ENCODE peak calls at places on chromosome 17, in ten cellular contexts. One of them, this sample, is unnamed.

GRCh38 chr17:77905766-77906165 is 52.7 kb upstream of the TNRC6C start:
- DNase-seq in left colon: no peak
- DNase-seq in lower lobe of right lung: no peak
- DNase-seq in activated CD4-positive, CD25-positive, alpha-beta regulatory T cell treated with anti-CD3 and anti-CD28 coated beads, Interleukin-2, amount 50 U/mL, for 16 hours: no peak
- DNase-seq in Jurkat, Clone E6-1: no peak
- DNase-seq in EL: no peak
- DNase-seq in CD4-positive, CD25-positive, alpha-beta regulatory T cell: no peak
- DNase-seq in stimulated activated CD8-positive, alpha-beta memory T cell treated with anti-CD3 and anti-CD28 coated beads, Interleukin-2, amount 100 ng/mL, for 1 hour: no peak
- DNase-seq in Peyer's patch: peak; percentile 34
- DNase-seq in naive thymus-derived CD4-positive, alpha-beta T cell: no peak
- DNase-seq in this sample: no peak

GRCh38 chr17:42221886-42222745 is 27.8 kb upstream of the GHDC start:
- DNase-seq in Peyer's patch: peak; percentile 69
- DNase-seq in CD4-positive, CD25-positive, alpha-beta regulatory T cell: peak; percentile 31
- DNase-seq in naive thymus-derived CD4-positive, alpha-beta T cell: peak; percentile 72
- DNase-seq in left colon: no peak
- DNase-seq in Jurkat, Clone E6-1: peak; percentile 51
- DNase-seq in stimulated activated CD8-positive, alpha-beta memory T cell treated with anti-CD3 and anti-CD28 coated beads, Interleukin-2, amount 100 ng/mL, for 1 hour: peak; percentile 28
- DNase-seq in activated CD4-positive, CD25-positive, alpha-beta regulatory T cell treated with anti-CD3 and anti-CD28 coated beads, Interleukin-2, amount 50 U/mL, for 16 hours: peak; percentile 10
- DNase-seq in EL: peak; percentile 61
- DNase-seq in lower lobe of right lung: peak; percentile 63
- DNase-seq in this sample: peak; percentile 18

GRCh38 chr17:66466933-66467367 is 164.5 kb downstream of the PRKCA start:
- DNase-seq in Jurkat, Clone E6-1: no peak
- DNase-seq in activated CD4-positive, CD25-positive, alpha-beta regulatory T cell treated with anti-CD3 and anti-CD28 coated beads, Interleukin-2, amount 50 U/mL, for 16 hours: no peak
- DNase-seq in lower lobe of right lung: no peak
- DNase-seq in stimulated activated CD8-positive, alpha-beta memory T cell treated with anti-CD3 and anti-CD28 coated beads, Interleukin-2, amount 100 ng/mL, for 1 hour: no peak
- DNase-seq in Peyer's patch: no peak
- DNase-seq in left colon: no peak
- DNase-seq in EL: peak; percentile 100
- DNase-seq in naive thymus-derived CD4-positive, alpha-beta T cell: no peak
- DNase-seq in CD4-positive, CD25-positive, alpha-beta regulatory T cell: no peak
- DNase-seq in this sample: peak; percentile 25

GRCh38 chr17:56320443-56320842 is 167.2 kb downstream of the ANKFN1 start:
- DNase-seq in stimulated activated CD8-positive, alpha-beta memory T cell treated with anti-CD3 and anti-CD28 coated beads, Interleukin-2, amount 100 ng/mL, for 1 hour: no peak
- DNase-seq in activated CD4-positive, CD25-positive, alpha-beta regulatory T cell treated with anti-CD3 and anti-CD28 coated beads, Interleukin-2, amount 50 U/mL, for 16 hours: no peak
- DNase-seq in Peyer's patch: no peak
- DNase-seq in EL: no peak
- DNase-seq in naive thymus-derived CD4-positive, alpha-beta T cell: no peak
- DNase-seq in left colon: no peak
- DNase-seq in CD4-positive, CD25-positive, alpha-beta regulatory T cell: no peak
- DNase-seq in Jurkat, Clone E6-1: no peak
- DNase-seq in lower lobe of right lung: no peak
- DNase-seq in this sample: no peak

GRCh38 chr17:37024181-37024637 is 75.5 kb downstream of the AATF start:
- DNase-seq in Jurkat, Clone E6-1: no peak
- DNase-seq in stimulated activated CD8-positive, alpha-beta memory T cell treated with anti-CD3 and anti-CD28 coated beads, Interleukin-2, amount 100 ng/mL, for 1 hour: no peak
- DNase-seq in Peyer's patch: no peak
- DNase-seq in left colon: no peak
- DNase-seq in lower lobe of right lung: no peak
- DNase-seq in CD4-positive, CD25-positive, alpha-beta regulatory T cell: no peak
- DNase-seq in activated CD4-positive, CD25-positive, alpha-beta regulatory T cell treated with anti-CD3 and anti-CD28 coated beads, Interleukin-2, amount 50 U/mL, for 16 hours: no peak
- DNase-seq in EL: no peak
- DNase-seq in naive thymus-derived CD4-positive, alpha-beta T cell: no peak
- DNase-seq in this sample: no peak

GRCh38 chr17:37430051-37430591 is 23.4 kb downstream of the TADA2A start:
- DNase-seq in EL: peak; percentile 44
- DNase-seq in lower lobe of right lung: no peak
- DNase-seq in Jurkat, Clone E6-1: no peak
- DNase-seq in stimulated activated CD8-positive, alpha-beta memory T cell treated with anti-CD3 and anti-CD28 coated beads, Interleukin-2, amount 100 ng/mL, for 1 hour: no peak
- DNase-seq in naive thymus-derived CD4-positive, alpha-beta T cell: no peak
- DNase-seq in Peyer's patch: no peak
- DNase-seq in CD4-positive, CD25-positive, alpha-beta regulatory T cell: no peak
- DNase-seq in left colon: no peak
- DNase-seq in activated CD4-positive, CD25-positive, alpha-beta regulatory T cell treated with anti-CD3 and anti-CD28 coated beads, Interleukin-2, amount 50 U/mL, for 16 hours: no peak
- DNase-seq in this sample: no peak

GRCh38 chr17:53058031-53058430 is 764.7 kb upstream of the KIF2B start:
- DNase-seq in EL: no peak
- DNase-seq in lower lobe of right lung: no peak
- DNase-seq in left colon: no peak
- DNase-seq in stimulated activated CD8-positive, alpha-beta memory T cell treated with anti-CD3 and anti-CD28 coated beads, Interleukin-2, amount 100 ng/mL, for 1 hour: no peak
- DNase-seq in activated CD4-positive, CD25-positive, alpha-beta regulatory T cell treated with anti-CD3 and anti-CD28 coated beads, Interleukin-2, amount 50 U/mL, for 16 hours: no peak
- DNase-seq in Peyer's patch: no peak
- DNase-seq in CD4-positive, CD25-positive, alpha-beta regulatory T cell: no peak
- DNase-seq in Jurkat, Clone E6-1: no peak
- DNase-seq in naive thymus-derived CD4-positive, alpha-beta T cell: no peak
- DNase-seq in this sample: no peak

GRCh38 chr17:50219939-50220465 is 18.6 kb upstream of the COL1A1 start:
- DNase-seq in stimulated activated CD8-positive, alpha-beta memory T cell treated with anti-CD3 and anti-CD28 coated beads, Interleukin-2, amount 100 ng/mL, for 1 hour: no peak
- DNase-seq in activated CD4-positive, CD25-positive, alpha-beta regulatory T cell treated with anti-CD3 and anti-CD28 coated beads, Interleukin-2, amount 50 U/mL, for 16 hours: no peak
- DNase-seq in lower lobe of right lung: no peak
- DNase-seq in naive thymus-derived CD4-positive, alpha-beta T cell: no peak
- DNase-seq in left colon: no peak
- DNase-seq in Peyer's patch: peak; percentile 36
- DNase-seq in EL: peak; percentile 69
- DNase-seq in CD4-positive, CD25-positive, alpha-beta regulatory T cell: no peak
- DNase-seq in Jurkat, Clone E6-1: no peak
- DNase-seq in this sample: no peak

GRCh38 chr17:34567665-34568064 is 11.7 kb upstream of the TMEM132E start:
- DNase-seq in Jurkat, Clone E6-1: no peak
- DNase-seq in EL: peak; percentile 36
- DNase-seq in stimulated activated CD8-positive, alpha-beta memory T cell treated with anti-CD3 and anti-CD28 coated beads, Interleukin-2, amount 100 ng/mL, for 1 hour: no peak
- DNase-seq in left colon: no peak
- DNase-seq in activated CD4-positive, CD25-positive, alpha-beta regulatory T cell treated with anti-CD3 and anti-CD28 coated beads, Interleukin-2, amount 50 U/mL, for 16 hours: no peak
- DNase-seq in CD4-positive, CD25-positive, alpha-beta regulatory T cell: no peak
- DNase-seq in naive thymus-derived CD4-positive, alpha-beta T cell: no peak
- DNase-seq in Peyer's patch: no peak
- DNase-seq in lower lobe of right lung: no peak
- DNase-seq in this sample: no peak

GRCh38 chr17:34269969-34270368 is at the start of gene CCL7:
- DNase-seq in stimulated activated CD8-positive, alpha-beta memory T cell treated with anti-CD3 and anti-CD28 coated beads, Interleukin-2, amount 100 ng/mL, for 1 hour: no peak
- DNase-seq in left colon: no peak
- DNase-seq in naive thymus-derived CD4-positive, alpha-beta T cell: no peak
- DNase-seq in CD4-positive, CD25-positive, alpha-beta regulatory T cell: no peak
- DNase-seq in activated CD4-positive, CD25-positive, alpha-beta regulatory T cell treated with anti-CD3 and anti-CD28 coated beads, Interleukin-2, amount 50 U/mL, for 16 hours: no peak
- DNase-seq in Peyer's patch: no peak
- DNase-seq in Jurkat, Clone E6-1: no peak
- DNase-seq in lower lobe of right lung: no peak
- DNase-seq in EL: peak; percentile 71
- DNase-seq in this sample: no peak

GRCh38 chr17:82105882-82106696 is 8.1 kb upstream of the FASN start:
- DNase-seq in lower lobe of right lung: peak; percentile 90
- DNase-seq in stimulated activated CD8-positive, alpha-beta memory T cell treated with anti-CD3 and anti-CD28 coated beads, Interleukin-2, amount 100 ng/mL, for 1 hour: no peak
- DNase-seq in CD4-positive, CD25-positive, alpha-beta regulatory T cell: peak; percentile 45
- DNase-seq in left colon: peak; percentile 79
- DNase-seq in Peyer's patch: peak; percentile 84
- DNase-seq in naive thymus-derived CD4-positive, alpha-beta T cell: peak; percentile 56
- DNase-seq in activated CD4-positive, CD25-positive, alpha-beta regulatory T cell treated with anti-CD3 and anti-CD28 coated beads, Interleukin-2, amount 50 U/mL, for 16 hours: peak; percentile 30
- DNase-seq in EL: peak; percentile 75
- DNase-seq in Jurkat, Clone E6-1: peak; percentile 63
- DNase-seq in this sample: peak; percentile 53

GRCh38 chr17:43906951-43907424 is 348 bp downstream of the MPP2 start:
- DNase-seq in CD4-positive, CD25-positive, alpha-beta regulatory T cell: no peak
- DNase-seq in stimulated activated CD8-positive, alpha-beta memory T cell treated with anti-CD3 and anti-CD28 coated beads, Interleukin-2, amount 100 ng/mL, for 1 hour: no peak
- DNase-seq in Jurkat, Clone E6-1: no peak
- DNase-seq in EL: no peak
- DNase-seq in Peyer's patch: no peak
- DNase-seq in naive thymus-derived CD4-positive, alpha-beta T cell: peak; percentile 46
- DNase-seq in activated CD4-positive, CD25-positive, alpha-beta regulatory T cell treated with anti-CD3 and anti-CD28 coated beads, Interleukin-2, amount 50 U/mL, for 16 hours: no peak
- DNase-seq in lower lobe of right lung: peak; percentile 41
- DNase-seq in left colon: no peak
- DNase-seq in this sample: no peak

GRCh38 chr17:58303981-58304734 is 23.4 kb upstream of the MPO start:
- DNase-seq in activated CD4-positive, CD25-positive, alpha-beta regulatory T cell treated with anti-CD3 and anti-CD28 coated beads, Interleukin-2, amount 50 U/mL, for 16 hours: no peak
- DNase-seq in CD4-positive, CD25-positive, alpha-beta regulatory T cell: peak; percentile 42
- DNase-seq in left colon: no peak
- DNase-seq in Jurkat, Clone E6-1: peak; percentile 57
- DNase-seq in lower lobe of right lung: peak; percentile 74
- DNase-seq in EL: peak; percentile 45
- DNase-seq in stimulated activated CD8-positive, alpha-beta memory T cell treated with anti-CD3 and anti-CD28 coated beads, Interleukin-2, amount 100 ng/mL, for 1 hour: peak; percentile 34
- DNase-seq in Peyer's patch: peak; percentile 68
- DNase-seq in naive thymus-derived CD4-positive, alpha-beta T cell: peak; percentile 50
- DNase-seq in this sample: no peak

GRCh38 chr17:82202981-82203380 is 9.7 kb downstream of the CCDC57 start:
- DNase-seq in naive thymus-derived CD4-positive, alpha-beta T cell: no peak
- DNase-seq in stimulated activated CD8-positive, alpha-beta memory T cell treated with anti-CD3 and anti-CD28 coated beads, Interleukin-2, amount 100 ng/mL, for 1 hour: no peak
- DNase-seq in Jurkat, Clone E6-1: no peak
- DNase-seq in CD4-positive, CD25-positive, alpha-beta regulatory T cell: no peak
- DNase-seq in left colon: no peak
- DNase-seq in activated CD4-positive, CD25-positive, alpha-beta regulatory T cell treated with anti-CD3 and anti-CD28 coated beads, Interleukin-2, amount 50 U/mL, for 16 hours: no peak
- DNase-seq in Peyer's patch: no peak
- DNase-seq in EL: no peak
- DNase-seq in lower lobe of right lung: no peak
- DNase-seq in this sample: no peak

GRCh38 chr17:72205357-72205756 is 84.5 kb downstream of the SOX9 start:
- DNase-seq in EL: no peak
- DNase-seq in Peyer's patch: no peak
- DNase-seq in activated CD4-positive, CD25-positive, alpha-beta regulatory T cell treated with anti-CD3 and anti-CD28 coated beads, Interleukin-2, amount 50 U/mL, for 16 hours: no peak
- DNase-seq in stimulated activated CD8-positive, alpha-beta memory T cell treated with anti-CD3 and anti-CD28 coated beads, Interleukin-2, amount 100 ng/mL, for 1 hour: no peak
- DNase-seq in naive thymus-derived CD4-positive, alpha-beta T cell: no peak
- DNase-seq in left colon: no peak
- DNase-seq in CD4-positive, CD25-positive, alpha-beta regulatory T cell: no peak
- DNase-seq in lower lobe of right lung: no peak
- DNase-seq in Jurkat, Clone E6-1: no peak
- DNase-seq in this sample: no peak

GRCh38 chr17:82378741-82379021 is 7.1 kb downstream of the UTS2R start:
- DNase-seq in Peyer's patch: no peak
- DNase-seq in Jurkat, Clone E6-1: no peak
- DNase-seq in EL: no peak
- DNase-seq in naive thymus-derived CD4-positive, alpha-beta T cell: no peak
- DNase-seq in left colon: no peak
- DNase-seq in stimulated activated CD8-positive, alpha-beta memory T cell treated with anti-CD3 and anti-CD28 coated beads, Interleukin-2, amount 100 ng/mL, for 1 hour: no peak
- DNase-seq in CD4-positive, CD25-positive, alpha-beta regulatory T cell: no peak
- DNase-seq in activated CD4-positive, CD25-positive, alpha-beta regulatory T cell treated with anti-CD3 and anti-CD28 coated beads, Interleukin-2, amount 50 U/mL, for 16 hours: no peak
- DNase-seq in lower lobe of right lung: no peak
- DNase-seq in this sample: no peak